ENCODE peak calls at places on chromosomes 1 and 21, in five cellular contexts. M, P, S, U and C are unnamed samples.

GRCh38 chr1:227558807-227559186 is 4.6 kb upstream of the ZNF678 start:
- DNase-seq in M (no peak), P (no peak), S (peak; percentile 11), U (no peak), C (no peak)

GRCh38 chr1:9860887-9861286 is 37.1 kb upstream of the CLSTN1 start:
- DNase-seq in M (no peak), P (no peak), S (no peak), U (peak; percentile 44), C (no peak)

GRCh38 chr1:99533909-99534907 is 111.7 kb upstream of the PALMD start:
- DNase-seq in M (no peak), P (no peak), S (no peak), U (peak; percentile 24), C (no peak)

GRCh38 chr1:209621329-209621728 is 30.9 kb downstream of the LAMB3 start:
- DNase-seq in M (no peak), P (no peak), S (peak; percentile 44), U (no peak), C (no peak)

GRCh38 chr21:35344582-35344981 is 295.5 kb upstream of the RUNX1 start:
- DNase-seq in M (no peak), P (no peak), S (no peak), U (no peak), C (no peak)

GRCh38 chr1:162951553-162952315 is 90.8 kb upstream of the CCDC190 start:
- DNase-seq in M (no peak), P (no peak), S (no peak), U (peak; percentile 51), C (no peak)

GRCh38 chr21:34705032-34705431 is 36.2 kb downstream of the CLIC6 start:
- DNase-seq in M (no peak), P (no peak), S (no peak), U (no peak), C (no peak)

GRCh38 chr1:1920608-1921458 is 1.8 kb upstream of the TMEM52 start:
- DNase-seq in M (no peak), P (no peak), S (peak; percentile 27), U (no peak), C (no peak)

GRCh38 chr1:228166170-228166936 is 749 bp downstream of the IBA57 start:
- DNase-seq in M (peak; percentile 77), P (peak; percentile 72), S (peak; percentile 68), U (peak; percentile 60), C (peak; percentile 52)

GRCh38 chr1:63983391-63984256 is 209.8 kb downstream of the ROR1 start:
- DNase-seq in M (no peak), P (no peak), S (no peak), U (no peak), C (no peak)

GRCh38 chr1:224193319-224193966 is 10.4 kb downstream of the DEGS1 start:
- DNase-seq in M (no peak), P (no peak), S (no peak), U (no peak), C (no peak)

GRCh38 chr1:201183209-201183608 is 7.4 kb upstream of the IGFN1 start:
- DNase-seq in M (no peak), P (no peak), S (no peak), U (peak; percentile 79), C (no peak)

GRCh38 chr1:1540015-1540816 is at the start of gene TMEM240:
- DNase-seq in M (no peak), P (peak; percentile 89), S (peak; percentile 61), U (peak; percentile 55), C (no peak)

GRCh38 chr1:228463559-228464455 is 23.4 kb upstream of the RNF187 start:
- DNase-seq in M (no peak), P (peak; percentile 69), S (peak; percentile 13), U (peak; percentile 70), C (no peak)

GRCh38 chr1:175882192-175882591 is 138.8 kb upstream of the TNR start:
- DNase-seq in M (no peak), P (no peak), S (no peak), U (no peak), C (no peak)

GRCh38 chr1:215156232-215156631 is 73.7 kb downstream of the KCNK2 start:
- DNase-seq in M (no peak), P (no peak), S (no peak), U (no peak), C (no peak)

GRCh38 chr1:80594013-80594412 is 1206.7 kb upstream of the ADGRL2 start:
- DNase-seq in M (no peak), P (no peak), S (no peak), U (no peak), C (no peak)

GRCh38 chr1:32487182-32487581 is 22.3 kb downstream of the ZBTB8B start:
- DNase-seq in M (no peak), P (no peak), S (no peak), U (no peak), C (no peak)

GRCh38 chr21:41706678-41707077 is 60.2 kb downstream of the RIPK4 start:
- DNase-seq in M (no peak), P (no peak), S (peak; percentile 69), U (peak; percentile 29), C (no peak)

GRCh38 chr1:11045428-11046269 is 1.4 kb downstream of the MASP2 start:
- DNase-seq in M (no peak), P (no peak), S (no peak), U (no peak), C (no peak)

GRCh38 chr1:18764362-18764761 is 95.1 kb downstream of the TAS1R2 start:
- DNase-seq in M (no peak), P (no peak), S (no peak), U (no peak), C (no peak)

GRCh38 chr1:10146391-10146790 is 64.0 kb upstream of the KIF1B start:
- DNase-seq in M (no peak), P (no peak), S (no peak), U (no peak), C (no peak)

GRCh38 chr1:20480261-20481157 is 5.5 kb downstream of the CAMK2N1 start:
- DNase-seq in M (no peak), P (no peak), S (peak; percentile 56), U (peak; percentile 90), C (no peak)

GRCh38 chr1:79777481-79778219 is 771.1 kb upstream of the ADGRL4 start:
- DNase-seq in M (no peak), P (peak; percentile 21), S (no peak), U (no peak), C (no peak)

GRCh38 chr1:236020359-236021000 is 44.4 kb downstream of the NID1 start:
- DNase-seq in M (no peak), P (no peak), S (no peak), U (no peak), C (no peak)

GRCh38 chr1:7707527-7707926 is 63.6 kb upstream of the VAMP3 start:
- DNase-seq in M (no peak), P (no peak), S (no peak), U (no peak), C (no peak)

GRCh38 chr1:2300851-2301606 is 72.9 kb downstream of the SKI start:
- DNase-seq in M (no peak), P (peak; percentile 83), S (peak; percentile 54), U (no peak), C (peak; percentile 97)

GRCh38 chr1:119626146-119626545 is 21.9 kb downstream of the ZNF697 start:
- DNase-seq in M (no peak), P (no peak), S (no peak), U (no peak), C (no peak)